ENCODE peak calls at places on chromosomes 5 and 9, in five cellular contexts. I is pulmonary artery endothelial cell, J is left ventricle myocardium superior, G is fibroblast of the conjunctiva, H is T-helper 9 cell. E is an unnamed sample.
A peak's percentile ranks its signal among the peaks of the same experiment; 100 is the strongest.

GRCh38 chr9:90142580-90142979 is 500.0 kb downstream of the DIRAS2 start:
- DNase-seq in I (no peak), J (no peak), G (peak; percentile 18), H (peak; percentile 51), E (peak; percentile 61)

GRCh38 chr5:59637878-59638580 is 255.5 kb downstream of the PDE4D start:
- DNase-seq in I (no peak), J (no peak), G (no peak), H (no peak), E (no peak)

GRCh38 chr5:138354926-138355378 is 2.5 kb downstream of the KDM3B start:
- DNase-seq in I (no peak), J (no peak), G (peak; percentile 61), H (peak; percentile 16), E (no peak)

GRCh38 chr9:114279693-114280092 is 43.2 kb upstream of the ORM1 start:
- DNase-seq in I (no peak), J (no peak), G (no peak), H (no peak), E (no peak)

GRCh38 chr5:62494772-62495171 is 82.2 kb downstream of the IPO11 start:
- DNase-seq in I (no peak), J (no peak), G (no peak), H (no peak), E (no peak)

GRCh38 chr5:143129910-143130703 is 273.4 kb downstream of the NR3C1 start:
- DNase-seq in I (no peak), J (no peak), G (no peak), H (no peak), E (no peak)

GRCh38 chr5:132267931-132268501 is 10.5 kb downstream of the PDLIM4 start:
- DNase-seq in I (no peak), J (no peak), G (no peak), H (no peak), E (peak; percentile 65)

GRCh38 chr5:154143121-154143725 is 47.3 kb upstream of the GALNT10 start:
- DNase-seq in I (no peak), J (no peak), G (no peak), H (no peak), E (no peak)

GRCh38 chr5:116025831-116026230 is 6.4 kb upstream of the ARL14EPL start:
- DNase-seq in I (no peak), J (no peak), G (no peak), H (no peak), E (no peak)

GRCh38 chr5:123579410-123579809 is 67.4 kb downstream of the CSNK1G3 start:
- DNase-seq in I (no peak), J (no peak), G (no peak), H (no peak), E (no peak)

GRCh38 chr5:35785601-35786085 is 71.0 kb upstream of the IL7R start:
- DNase-seq in I (no peak), J (no peak), G (no peak), H (no peak), E (no peak)

GRCh38 chr9:133889498-133890301 is 102.4 kb downstream of the VAV2 start:
- DNase-seq in I (no peak), J (no peak), G (no peak), H (no peak), E (no peak)